ENCODE peak calls at places on chromosomes 2 and 18, in seven cellular contexts. V is pancreas, U is Karpas-422, W is adrenal gland, D is upper lobe of left lung, R is body of pancreas, G is tibial nerve. H is an unnamed sample.

GRCh38 chr18:33195795-33196194 is 244.7 kb downstream of the CCDC178 start:
- DNase-seq in G (no peak), W (no peak), V (no peak), R (no peak), U (no peak), D (no peak), H (no peak)

GRCh38 chr2:42895796-42896145 is 103.4 kb upstream of the HAAO start:
- DNase-seq in W (no peak), V (no peak), U (no peak), G (no peak), D (no peak), R (no peak), H (no peak)

GRCh38 chr2:10490806-10491291 is 42.7 kb upstream of the ODC1 start:
- DNase-seq in D (peak), W (no peak), U (no peak), G (no peak), R (peak), V (peak), H (no peak)

GRCh38 chr2:201432038-201432437 is 19.2 kb downstream of the TRAK2 start:
- DNase-seq in U (no peak), V (no peak), R (no peak), G (no peak), D (no peak), W (no peak), H (no peak)

GRCh38 chr2:11802782-11803191 is 56.4 kb downstream of the LPIN1 start:
- DNase-seq in W (no peak), U (no peak), G (no peak), V (no peak), D (no peak), R (no peak), H (no peak)

GRCh38 chr2:102703305-102703704 is 58.5 kb upstream of the TMEM182 start:
- DNase-seq in G (no peak), R (no peak), U (no peak), W (no peak), V (no peak), D (no peak), H (no peak)

GRCh38 chr2:196066794-196067382 is 1.7 kb downstream of the DNAH7 start:
- DNase-seq in V (no peak), W (no peak), R (no peak), D (no peak), U (peak), G (no peak), H (no peak)

GRCh38 chr2:37357461-37358008 is 13.1 kb downstream of the QPCT start:
- DNase-seq in U (no peak), R (no peak), W (no peak), V (no peak), G (no peak), D (no peak), H (no peak)

GRCh38 chr2:46471-47345 is at the start of gene FAM110C:
- DNase-seq in V (peak), G (no peak), W (peak), U (no peak), D (peak), R (peak), H (no peak)

GRCh38 chr2:197208029-197208428 is 102.6 kb downstream of the ANKRD44 start:
- DNase-seq in U (no peak), D (no peak), W (no peak), V (no peak), R (no peak), G (no peak), H (no peak)
- H3K27ac ChIP-seq in U (peak), D (peak), W (no peak), V (no peak), R (no peak), G (peak), H (no peak)

DNA sequence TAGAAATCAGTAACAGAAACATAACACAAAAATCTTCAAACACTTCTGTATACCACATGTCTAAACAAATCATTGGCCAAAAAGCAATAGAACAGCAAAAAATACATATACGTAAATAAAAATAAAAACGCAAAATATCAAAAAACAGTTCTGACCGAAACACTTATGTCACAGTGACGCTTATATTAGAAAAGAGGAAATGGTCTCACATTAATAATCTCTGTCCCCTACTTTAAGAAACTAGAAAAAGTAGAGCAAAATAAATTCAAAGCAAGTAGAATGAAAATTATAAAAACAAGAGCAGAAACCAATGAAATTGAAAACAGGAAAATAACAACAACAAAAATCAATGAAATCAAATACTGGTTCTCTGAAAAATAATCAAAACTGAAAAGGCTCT is 41.9 kb downstream of the TMEM131 start:
- DNase-seq in U (peak), G (no peak), V (no peak), W (no peak), R (no peak), D (no peak), H (no peak)
- H3K27ac ChIP-seq in U (no peak), G (no peak), V (no peak), W (no peak), R (no peak), D (no peak), H (no peak)

GRCh38 chr2:187403568-187404260 is 44.3 kb downstream of the CALCRL start:
- DNase-seq in U (no peak), V (no peak), R (no peak), W (no peak), G (no peak), D (no peak), H (no peak)
- H3K27ac ChIP-seq in U (no peak), V (no peak), R (peak), W (no peak), G (peak), D (peak), H (no peak)

GRCh38 chr2:96540136-96540535 is 3.6 kb downstream of the ARID5A start:
- DNase-seq in V (no peak), D (no peak), U (no peak), W (no peak), G (no peak), R (no peak), H (no peak)

GRCh38 chr2:96537066-96537733 is 648 bp downstream of the ARID5A start:
- DNase-seq in U (peak), V (peak), W (peak), R (peak), G (peak), D (peak), H (peak)

GRCh38 chr2:96537734-96538486 is 1.4 kb downstream of the ARID5A start:
- DNase-seq in R (no peak), V (no peak), D (no peak), W (no peak), U (no peak), G (no peak), H (no peak)

GRCh38 chr2:96539215-96539920 is 2.8 kb downstream of the ARID5A start:
- DNase-seq in D (no peak), U (no peak), V (no peak), R (no peak), W (no peak), G (no peak), H (no peak)

GRCh38 chr2:96538487-96539214 is 2.1 kb downstream of the ARID5A start:
- DNase-seq in U (no peak), R (peak), D (peak), W (peak), G (peak), V (no peak), H (peak)
- H3K27ac ChIP-seq in U (no peak), R (no peak), D (peak), W (peak), G (peak), V (no peak), H (peak)

GRCh38 chr2:72934683-72935610 is 17.6 kb downstream of the EMX1 start:
- DNase-seq in G (no peak), U (peak), R (peak), D (no peak), W (no peak), V (peak), H (no peak)

GRCh38 chr2:72932805-72933204 is 15.5 kb downstream of the EMX1 start:
- DNase-seq in U (no peak), V (no peak), G (no peak), R (no peak), W (no peak), D (no peak), H (no peak)

GRCh38 chr2:72933646-72934151 is 16.4 kb downstream of the EMX1 start:
- DNase-seq in R (no peak), U (no peak), V (peak), W (no peak), D (no peak), G (no peak), H (no peak)

GRCh38 chr2:72932045-72932444 is 14.7 kb downstream of the EMX1 start:
- DNase-seq in D (no peak), W (no peak), R (no peak), U (no peak), V (no peak), G (no peak), H (no peak)

DNA sequence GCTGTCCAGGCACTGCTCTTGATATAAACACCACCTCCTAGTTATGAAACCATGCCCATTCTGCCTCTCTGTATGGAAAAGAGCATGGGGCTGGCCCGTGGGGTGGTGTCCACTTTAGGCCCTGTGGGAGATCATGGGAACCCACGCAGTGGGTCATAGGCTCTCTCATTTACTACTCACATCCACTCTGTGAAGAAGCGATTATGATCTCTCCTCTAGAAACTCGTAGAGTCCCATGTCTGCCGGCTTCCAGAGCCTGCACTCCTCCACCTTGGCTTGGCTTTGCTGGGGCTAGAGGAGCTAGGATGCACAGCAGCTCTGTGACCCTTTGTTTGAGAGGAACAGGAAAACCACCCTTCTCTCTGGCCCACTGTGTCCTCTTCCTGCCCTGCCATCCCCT is 15.9 kb downstream of the EMX1 start:
- DNase-seq in R (no peak), U (no peak), V (no peak), D (no peak), W (no peak), G (no peak), H (no peak)
- H3K27ac ChIP-seq in R (no peak), U (no peak), V (no peak), D (no peak), W (no peak), G (no peak), H (no peak)

GRCh38 chr18:6156446-6156845 is 258.3 kb downstream of the L3MBTL4 start:
- DNase-seq in W (no peak), R (no peak), D (no peak), V (no peak), U (no peak), G (no peak), H (no peak)

GRCh38 chr18:6158958-6159357 is 255.8 kb downstream of the L3MBTL4 start:
- DNase-seq in U (no peak), D (no peak), V (no peak), W (no peak), G (no peak), R (no peak), H (no peak)

GRCh38 chr18:6159426-6159825 is 255.3 kb downstream of the L3MBTL4 start:
- DNase-seq in W (no peak), V (no peak), R (no peak), U (no peak), G (no peak), D (no peak), H (no peak)

GRCh38 chr18:6155707-6156106 is 259.0 kb downstream of the L3MBTL4 start:
- DNase-seq in G (no peak), R (no peak), U (no peak), D (no peak), V (no peak), W (no peak), H (no peak)

GRCh38 chr18:6161549-6161948 is 253.2 kb downstream of the L3MBTL4 start:
- DNase-seq in D (no peak), R (no peak), V (no peak), U (no peak), W (no peak), G (no peak), H (no peak)
- H3K27ac ChIP-seq in D (no peak), R (no peak), V (no peak), U (no peak), W (no peak), G (no peak), H (no peak)

DNA sequence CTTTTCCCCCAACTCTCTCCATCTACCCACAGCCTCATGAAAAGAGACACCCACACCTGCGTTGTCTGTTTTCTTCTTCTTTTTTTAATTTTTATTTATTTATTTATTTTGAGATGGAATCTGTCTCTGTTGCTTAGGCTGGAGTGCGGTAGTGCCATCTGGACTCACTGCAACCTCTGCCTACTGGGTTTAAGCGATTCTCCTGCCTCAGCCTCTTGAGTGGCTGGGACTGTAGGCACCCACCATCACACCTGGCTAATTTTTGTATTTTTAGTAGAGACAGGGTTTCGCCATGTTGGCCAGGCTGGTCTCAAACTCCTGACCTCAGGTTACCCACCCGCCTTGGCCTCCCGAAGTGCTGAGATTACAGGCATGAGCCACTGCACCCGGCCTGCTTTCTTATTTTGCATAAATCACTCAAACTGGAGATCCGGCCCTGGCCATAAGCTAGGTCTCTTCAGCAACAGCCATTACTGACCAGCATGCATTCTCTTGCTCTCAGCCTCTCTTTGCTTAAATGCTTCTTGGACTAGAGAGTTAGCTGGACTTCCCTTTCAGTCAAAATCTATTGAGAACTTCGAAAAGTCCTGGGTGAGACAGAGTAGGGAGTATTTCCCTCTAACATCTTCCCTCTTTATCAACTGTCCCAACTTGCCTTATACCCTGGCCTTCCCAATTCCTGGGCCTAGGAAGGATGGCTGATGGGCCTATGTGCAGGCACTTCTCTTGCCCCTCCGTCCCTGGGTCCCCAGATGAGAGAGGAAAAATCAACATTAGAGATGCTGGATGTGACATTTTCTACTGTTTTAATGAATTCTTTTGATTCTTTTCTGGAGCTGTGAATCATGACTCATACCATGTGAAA is 27.3 kb downstream of the MYCN start:
- DNase-seq in V (no peak), R (no peak), D (no peak), U (no peak), W (no peak), G (no peak), H (no peak)
- H3K27ac ChIP-seq in V (no peak), R (no peak), D (no peak), U (no peak), W (no peak), G (no peak), H (no peak)